ENCODE peak calls at places on chromosome 17, in five cellular contexts. T, L, W, Y and R are unnamed samples.

GRCh38 chr17:4407851-4408250 is 25.9 kb upstream of the SPNS3 start:
- DNase-seq in T (no peak), L (no peak), W (no peak), Y (peak; percentile 32), R (no peak)

GRCh38 chr17:3740611-3741073 is 16.9 kb downstream of the HASPIN start:
- DNase-seq in T (no peak), L (no peak), W (no peak), Y (no peak), R (peak; percentile 70)

GRCh38 chr17:39283896-39284295 is 58.2 kb upstream of the STAC2 start:
- DNase-seq in T (no peak), L (no peak), W (no peak), Y (no peak), R (no peak)

GRCh38 chr17:68771867-68772515 is 170.8 kb upstream of the FAM20A start:
- DNase-seq in T (no peak), L (no peak), W (peak; percentile 75), Y (no peak), R (no peak)

GRCh38 chr17:58504826-58505351 is 9.5 kb downstream of the MTMR4 start:
- DNase-seq in T (no peak), L (peak; percentile 60), W (no peak), Y (no peak), R (peak; percentile 35)

GRCh38 chr17:20266806-20267458 is 200.4 kb downstream of the LGALS9B start:
- DNase-seq in T (no peak), L (no peak), W (peak; percentile 91), Y (no peak), R (peak; percentile 35)

GRCh38 chr17:50687200-50688066 is 20.3 kb downstream of the ANKRD40 start:
- DNase-seq in T (no peak), L (peak; percentile 74), W (no peak), Y (no peak), R (peak; percentile 86)

GRCh38 chr17:70420876-70421445 is 251.6 kb downstream of the KCNJ2 start:
- DNase-seq in T (no peak), L (no peak), W (no peak), Y (no peak), R (no peak)

GRCh38 chr17:4304417-4305027 is 40.7 kb upstream of the ANKFY1 start:
- DNase-seq in T (no peak), L (no peak), W (peak; percentile 31), Y (peak; percentile 39), R (peak; percentile 77)

GRCh38 chr17:60107526-60108257 is 29.0 kb upstream of the HEATR6 start:
- DNase-seq in T (no peak), L (no peak), W (no peak), Y (peak; percentile 1), R (peak; percentile 36)

DNA sequence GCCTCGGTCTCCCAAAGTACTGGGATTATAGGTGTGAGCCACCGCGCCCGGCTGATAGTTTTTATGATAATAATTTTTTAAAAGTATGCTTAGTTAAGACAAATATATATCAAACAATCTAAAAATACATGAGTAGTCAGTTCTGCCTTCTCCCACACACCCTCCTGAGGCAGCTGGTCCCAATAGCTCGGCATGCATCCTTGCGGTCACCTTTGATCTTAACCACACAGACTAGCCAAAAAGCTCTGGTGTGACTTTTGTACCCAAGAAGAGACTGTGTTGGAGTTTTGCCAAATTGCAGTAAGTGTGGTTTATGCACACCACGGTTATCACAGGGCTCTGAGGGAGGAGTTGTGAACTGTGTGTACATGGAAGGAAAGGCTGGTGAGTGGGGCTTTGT is 25.6 kb downstream of the ATP6V0A1 start:
- DNase-seq in T (no peak), L (no peak), W (no peak), Y (no peak), R (no peak)
- H3K4me3 ChIP-seq in T (no peak overlapping the region), L (no peak overlapping the region), W (no peak overlapping the region), Y (no peak overlapping the region), R (no peak overlapping the region)

DNA sequence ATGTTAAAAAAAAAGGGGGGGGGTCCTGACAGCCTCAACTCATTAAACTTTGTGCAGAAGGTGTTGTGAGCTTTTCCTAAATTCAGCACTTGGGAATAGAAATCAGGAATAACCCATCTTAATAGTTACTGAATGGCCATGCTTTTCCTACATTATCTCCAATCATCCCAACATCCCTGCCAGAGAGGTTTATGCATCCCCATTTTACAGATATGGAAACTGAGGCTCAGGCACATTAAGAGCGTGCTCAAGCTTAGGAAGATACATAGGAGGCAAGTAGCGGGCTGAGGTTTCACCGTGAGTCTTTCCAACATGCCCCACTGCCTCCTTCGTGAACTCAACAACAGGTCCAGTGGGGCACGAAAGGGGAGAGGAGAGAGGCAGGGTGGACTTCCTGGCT is 78.4 kb downstream of the C17orf67 start:
- DNase-seq in T (no peak), L (no peak), W (no peak), Y (no peak), R (no peak)
- H3K9me3 ChIP-seq in T (no peaks in the 10 kb centered on the region), L (no peaks in the 10 kb centered on the region), W (no peaks in the 10 kb centered on the region), Y (no peaks in the 10 kb centered on the region), R (no peaks in the 10 kb centered on the region)

DNA sequence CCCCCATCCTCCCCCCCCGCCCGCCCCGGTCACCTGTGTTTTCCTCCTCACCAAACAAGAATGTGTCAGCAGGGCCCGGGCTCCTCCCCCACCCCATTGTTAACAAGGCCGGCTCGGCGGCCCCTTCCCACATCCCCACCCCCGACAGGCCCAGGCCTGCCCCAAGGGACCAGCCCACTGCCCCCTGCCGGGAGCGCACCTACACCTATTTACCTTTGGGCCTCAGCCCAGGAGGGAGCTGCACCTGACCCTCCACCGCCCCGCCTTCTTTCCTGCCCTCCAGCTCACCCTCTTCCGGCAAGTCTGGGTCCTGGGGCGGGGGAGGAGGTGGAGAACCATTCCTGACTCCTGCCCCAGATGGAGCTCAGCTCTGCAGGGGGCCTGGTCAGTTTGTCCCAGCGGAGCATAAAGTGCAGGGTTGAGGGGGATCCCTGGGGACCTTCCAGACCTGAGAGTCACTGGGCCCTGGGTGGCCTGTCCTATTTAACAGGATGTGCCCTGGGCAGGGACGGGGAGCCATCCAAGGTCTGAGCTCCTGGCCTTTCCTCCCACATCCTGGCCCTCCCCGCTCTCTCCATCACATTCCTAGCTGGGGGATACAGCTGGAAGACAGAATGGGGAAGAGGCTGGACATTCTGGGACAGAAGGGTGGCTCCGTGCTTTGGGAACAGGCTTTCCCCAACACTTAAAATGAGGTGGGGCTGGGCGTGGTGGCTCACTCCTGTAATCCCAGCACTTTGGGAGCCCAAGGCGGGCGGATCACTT is 8.3 kb downstream of the FOXJ1 start:
- DNase-seq in T (no peak), L (peak; percentile 60), W (no peak), Y (peak; percentile 79), R (peak; percentile 98)
- H3K4me3 ChIP-seq in T (no peak overlapping the region), L (no peak overlapping the region), W (no peak overlapping the region), Y (no peak overlapping the region), R (no peak overlapping the region)

DNA sequence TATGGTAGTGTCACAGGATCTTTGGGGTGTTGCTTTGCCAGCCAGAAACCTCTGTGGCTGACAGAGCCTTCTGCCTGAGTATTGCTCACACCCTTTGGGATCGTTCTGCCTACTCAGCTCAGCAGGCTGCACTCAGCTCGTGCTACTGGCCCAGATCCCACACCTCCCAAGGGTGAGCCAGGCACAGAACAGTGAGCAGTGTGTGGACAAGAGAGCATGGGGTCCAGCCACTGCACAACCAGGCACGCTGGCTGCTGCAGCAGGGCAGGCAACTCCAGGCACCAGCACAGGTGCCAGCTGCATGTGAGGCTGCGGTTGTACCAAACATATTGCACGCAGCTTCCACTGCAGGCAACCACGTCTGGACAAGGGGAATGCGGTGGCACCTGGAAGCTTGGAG is 84.9 kb downstream of the CYB561 start:
- DNase-seq in T (no peak), L (no peak), W (no peak), Y (no peak), R (no peak)
- H3K9me3 ChIP-seq in T (no peaks in the 10 kb centered on the region), L (no peaks in the 10 kb centered on the region), W (no peaks in the 10 kb centered on the region), Y (no peaks in the 10 kb centered on the region), R (no peaks in the 10 kb centered on the region)

GRCh38 chr17:42679001-42679491 is 2.3 kb upstream of the PLEKHH3 start:
- DNase-seq in T (no peak), L (no peak), W (peak; percentile 39), Y (peak; percentile 24), R (peak; percentile 88)

GRCh38 chr17:42677921-42678781 is 1.4 kb upstream of the PLEKHH3 start:
- DNase-seq in T (peak; percentile 92), L (peak; percentile 96), W (peak; percentile 73), Y (peak; percentile 70), R (peak; percentile 97)

GRCh38 chr17:42681976-42682375 is 333 bp upstream of the CCR10 start:
- DNase-seq in T (no peak), L (no peak), W (no peak), Y (no peak), R (no peak)

GRCh38 chr17:42679492-42680330 is 1.9 kb downstream of the CCR10 start:
- DNase-seq in T (peak; percentile 86), L (peak; percentile 89), W (peak; percentile 75), Y (peak; percentile 78), R (peak; percentile 97)

GRCh38 chr17:42680331-42680808 is 1.3 kb downstream of the CCR10 start:
- DNase-seq in T (no peak), L (no peak), W (peak; percentile 29), Y (no peak), R (no peak)
- H3K4me3 ChIP-seq in T (peak overlapping the region; percentile 14), L (peak overlapping the region; percentile 71), W (no peak overlapping the region), Y (peak overlapping the region; percentile 20), R (no peak overlapping the region)

GRCh38 chr17:2044263-2044894 is 2.6 kb downstream of the OVCA2 start:
- DNase-seq in T (no peak), L (no peak), W (no peak), Y (no peak), R (no peak)

GRCh38 chr17:2043785-2044184 is 2.0 kb downstream of the OVCA2 start:
- DNase-seq in T (no peak), L (no peak), W (peak; percentile 80), Y (no peak), R (no peak)

GRCh38 chr17:2041561-2042354 is at the start of gene OVCA2:
- DNase-seq in T (peak; percentile 97), L (peak; percentile 97), W (peak; percentile 92), Y (peak; percentile 94), R (peak; percentile 100)

GRCh38 chr17:2040942-2041560 is 771 bp upstream of the OVCA2 start:
- DNase-seq in T (no peak), L (peak; percentile 66), W (no peak), Y (no peak), R (no peak)

GRCh38 chr17:2042355-2042929 is 620 bp downstream of the OVCA2 start:
- DNase-seq in T (no peak), L (no peak), W (no peak), Y (no peak), R (peak; percentile 86)
- H3K9me3 ChIP-seq in T (no peaks in the 10 kb centered on the region), L (no peaks in the 10 kb centered on the region), W (no peaks in the 10 kb centered on the region), Y (no peaks in the 10 kb centered on the region), R (no peaks in the 10 kb centered on the region)

DNA sequence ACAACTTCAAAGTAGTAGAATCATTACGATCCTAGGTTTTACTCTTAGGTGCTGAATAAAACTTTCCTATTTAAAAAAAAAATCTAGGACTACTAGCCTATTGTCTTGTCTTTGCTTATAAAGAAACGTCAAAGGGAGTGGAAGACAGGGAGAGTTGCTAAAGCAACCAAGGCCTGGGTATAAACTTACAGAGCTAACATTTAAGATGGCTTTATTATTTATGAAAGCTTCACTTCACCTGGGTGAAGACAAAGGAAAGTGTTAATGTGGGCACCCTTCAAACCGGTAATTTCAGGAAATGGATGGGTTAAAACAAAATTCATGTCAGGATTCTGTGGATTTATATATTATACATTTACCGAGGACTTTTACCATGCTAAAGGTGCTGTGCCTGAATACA is 2.5 kb downstream of the DUSP14 start:
- DNase-seq in T (no peak), L (no peak), W (no peak), Y (no peak), R (no peak)
- H3K4me3 ChIP-seq in T (no peak overlapping the region), L (no peak overlapping the region), W (peak overlapping the region; percentile 95), Y (no peak overlapping the region), R (peak overlapping the region; percentile 94)

GRCh38 chr17:52710363-52710901 is 551.9 kb upstream of the CA10 start:
- DNase-seq in T (no peak), L (no peak), W (no peak), Y (no peak), R (peak; percentile 63)
- H3K9me3 ChIP-seq in T (no peaks in the 10 kb centered on the region), L (no peaks in the 10 kb centered on the region), W (peaks cover 8% of the 10 kb centered on the region), Y (no peaks in the 10 kb centered on the region), R (peaks cover 9% of the 10 kb centered on the region)